ENCODE peak calls at places on chromosomes 13 and 19, in six cellular contexts. U is astrocyte; E is dorsolateral prefrontal cortex; K is AG04450; P is psoas muscle; B is CD8-positive, alpha-beta T cell. A is an unnamed sample.

GRCh38 chr19:49793561-49793840 is 19.6 kb downstream of the FUZ start:
- DNase-seq in U (no peak), E (no peak), K (no peak), P (no peak), B (no peak), A (no peak)

GRCh38 chr13:108915095-108915633 is 285.8 kb downstream of the MYO16 start:
- DNase-seq in U (peak; percentile 22), E (no peak), K (peak; percentile 27), P (no peak), B (no peak), A (no peak)

GRCh38 chr19:29445246-29445645 is 80.5 kb upstream of the VSTM2B start:
- DNase-seq in U (no peak), E (no peak), K (no peak), P (no peak), B (no peak), A (peak; percentile 35)

GRCh38 chr19:7533925-7534480 is 1.5 kb upstream of the PNPLA6 start:
- DNase-seq in U (peak; percentile 77), E (peak; percentile 89), K (peak; percentile 65), P (peak; percentile 95), B (peak; percentile 79), A (peak; percentile 90)

GRCh38 chr13:57546942-57547341 is 84.6 kb upstream of the PCDH17 start:
- DNase-seq in U (no peak), E (no peak), K (no peak), P (no peak), B (no peak), A (no peak)

GRCh38 chr19:3389876-3390361 is 23.5 kb downstream of the NFIC start:
- DNase-seq in U (no peak), E (no peak), K (no peak), P (peak; percentile 82), B (no peak), A (no peak)

GRCh38 chr13:83819611-83820010 is 62.7 kb downstream of the SLITRK1 start:
- DNase-seq in U (peak; percentile 51), E (no peak), K (no peak), P (no peak), B (no peak), A (no peak)

GRCh38 chr19:1811472-1811894 is 593 bp downstream of the ATP8B3 start:
- DNase-seq in U (peak; percentile 34), E (no peak), K (no peak), P (peak; percentile 86), B (peak; percentile 45), A (peak; percentile 85)

GRCh38 chr19:16166417-16166816 is 6.9 kb downstream of the CIB3 start:
- DNase-seq in U (no peak), E (no peak), K (no peak), P (no peak), B (no peak), A (no peak)

GRCh38 chr19:12953456-12954149 is 3.4 kb downstream of the GADD45GIP1 start:
- DNase-seq in U (no peak), E (no peak), K (no peak), P (no peak), B (no peak), A (no peak)

GRCh38 chr13:77386880-77387606 is 60.1 kb upstream of the MYCBP2 start:
- DNase-seq in U (peak; percentile 87), E (no peak), K (no peak), P (peak; percentile 53), B (no peak), A (peak; percentile 73)

GRCh38 chr13:95620498-95621140 is 23.9 kb downstream of the DZIP1 start:
- DNase-seq in U (no peak), E (no peak), K (no peak), P (no peak), B (no peak), A (no peak)

GRCh38 chr13:110070511-110071120 is 236.3 kb downstream of the COL4A1 start:
- DNase-seq in U (peak; percentile 87), E (no peak), K (peak; percentile 24), P (no peak), B (no peak), A (no peak)

GRCh38 chr13:113393572-113394503 is 29.9 kb upstream of the GRTP1 start:
- DNase-seq in U (peak; percentile 20), E (peak; percentile 87), K (peak; percentile 37), P (peak; percentile 91), B (peak; percentile 79), A (peak; percentile 83)

GRCh38 chr13:94558721-94559120 is 37.2 kb downstream of the TGDS start:
- DNase-seq in U (peak; percentile 4), E (no peak), K (no peak), P (no peak), B (no peak), A (no peak)

GRCh38 chr13:59269476-59269875 is 894.3 kb downstream of the DIAPH3 start:
- DNase-seq in U (peak; percentile 97), E (no peak), K (peak; percentile 44), P (no peak), B (no peak), A (no peak)

GRCh38 chr19:29006057-29006735 is 206.8 kb downstream of the UQCRFS1 start:
- DNase-seq in U (no peak), E (no peak), K (no peak), P (no peak), B (no peak), A (no peak)

GRCh38 chr19:38734426-38735256 is 9.6 kb downstream of the CAPN12 start:
- DNase-seq in U (no peak), E (no peak), K (no peak), P (peak; percentile 62), B (peak; percentile 41), A (peak; percentile 77)

GRCh38 chr19:438416-438958 is 22.3 kb downstream of the SHC2 start:
- DNase-seq in U (no peak), E (no peak), K (no peak), P (no peak), B (no peak), A (no peak)

GRCh38 chr13:33258437-33259193 is 26.9 kb downstream of the STARD13 start:
- DNase-seq in U (no peak), E (no peak), K (no peak), P (no peak), B (no peak), A (no peak)

GRCh38 chr13:71871844-71872243 is 4.8 kb upstream of the DACH1 start:
- DNase-seq in U (no peak), E (no peak), K (no peak), P (no peak), B (no peak), A (no peak)

GRCh38 chr19:57655443-57655842 is 13.3 kb upstream of the ZSCAN4 start:
- DNase-seq in U (no peak), E (no peak), K (no peak), P (no peak), B (no peak), A (no peak)

GRCh38 chr19:57653689-57654088 is 15.0 kb upstream of the ZSCAN4 start:
- DNase-seq in U (no peak), E (no peak), K (no peak), P (no peak), B (no peak), A (no peak)

GRCh38 chr19:57648336-57649003 is 15.5 kb downstream of the ZNF211 start:
- DNase-seq in U (no peak), E (no peak), K (no peak), P (no peak), B (no peak), A (no peak)

GRCh38 chr19:57656346-57656745 is 12.4 kb upstream of the ZSCAN4 start:
- DNase-seq in U (no peak), E (no peak), K (no peak), P (no peak), B (no peak), A (no peak)

DNA sequence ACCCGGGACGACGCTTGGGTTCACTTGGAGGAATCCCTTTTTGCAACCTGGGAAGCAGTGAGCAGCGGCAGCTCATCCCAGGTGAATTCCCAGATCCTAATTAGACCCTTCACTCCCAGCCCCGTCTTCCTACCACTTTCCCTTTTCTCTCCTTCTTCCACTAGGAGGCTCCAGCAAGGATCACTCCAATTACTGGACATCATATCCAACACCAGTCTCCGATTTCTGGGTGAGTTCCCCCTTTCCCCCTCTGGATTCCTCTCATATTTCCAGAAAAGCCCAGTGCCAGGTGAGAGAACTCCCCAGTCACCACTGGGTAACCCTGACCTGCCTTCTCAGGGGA is 17.1 kb upstream of the ZSCAN4 start:
- DNase-seq in U (no peak), E (no peak), K (no peak), P (no peak), B (no peak), A (no peak)
- TF ChIP-seq CTCF in U (no peak), E (no peak), K (peak; percentile 12), P (no peak), B (no peak), A (no peak)

GRCh38 chr13:20973886-20974285 is 71.3 kb upstream of the XPO4 start:
- DNase-seq in U (no peak), E (no peak), K (no peak), P (no peak), B (no peak), A (no peak)
- H3K4me3 ChIP-seq in U (no peak overlapping the region), E (no peak overlapping the region), K (no peak overlapping the region), P (no peak overlapping the region), B (no peak overlapping the region), A (no peak overlapping the region)

DNA sequence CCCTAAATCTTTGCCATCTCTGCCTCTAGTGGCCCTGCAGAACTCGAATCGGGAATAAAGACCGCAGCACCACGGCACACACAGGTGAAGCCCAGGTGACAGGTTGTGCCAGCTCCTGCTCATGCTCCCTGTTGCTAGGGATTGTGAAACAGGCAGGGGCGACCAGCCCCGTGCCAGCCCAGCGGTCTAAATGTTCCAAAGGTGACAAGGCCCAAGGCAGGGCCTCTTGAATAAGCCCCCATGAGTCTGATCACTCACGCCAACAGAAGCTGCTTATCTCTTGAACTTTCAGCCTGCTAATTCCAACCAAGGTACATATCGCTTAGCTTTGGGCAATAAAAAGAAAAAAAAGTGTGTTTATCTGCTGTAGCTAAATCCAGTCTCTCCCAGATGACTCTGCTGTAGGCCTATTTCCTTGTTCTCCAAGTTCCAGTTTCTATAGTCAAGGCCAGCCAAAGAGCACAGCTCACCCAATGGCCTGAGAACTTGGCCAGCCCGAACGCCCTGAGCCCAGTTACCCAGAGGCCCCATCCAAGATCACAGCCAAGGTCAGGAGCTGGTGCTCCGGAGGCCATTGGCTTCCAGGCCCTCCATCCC is 191.1 kb upstream of the GPR12 start:
- DNase-seq in U (no peak), E (no peak), K (no peak), P (no peak), B (no peak), A (no peak)
- H3K27ac ChIP-seq in U (no peak overlapping the region), E (no peak overlapping the region), K (no peak overlapping the region), P (no peak overlapping the region), B (no peak overlapping the region), A (peak overlapping the region; percentile 77)

GRCh38 chr13:27868639-27869435 is 51.0 kb upstream of the PDX1 start:
- DNase-seq in U (no peak), E (no peak), K (no peak), P (no peak), B (no peak), A (no peak)

GRCh38 chr13:27869436-27870090 is 50.2 kb upstream of the PDX1 start:
- DNase-seq in U (no peak), E (no peak), K (no peak), P (no peak), B (no peak), A (no peak)
- TF ChIP-seq CTCF in U (no peak), E (no peak), K (no peak), P (no peak), B (peak; percentile 4), A (no peak)

GRCh38 chr13:31227870-31228269 is 28.1 kb downstream of the B3GLCT start:
- DNase-seq in U (no peak), E (no peak), K (no peak), P (no peak), B (no peak), A (no peak)
- H3K4me3 ChIP-seq in U (no peak overlapping the region), E (no peak overlapping the region), K (no peak overlapping the region), P (no peak overlapping the region), B (no peak overlapping the region), A (no peak overlapping the region)

GRCh38 chr19:20039203-20039723 is at the start of gene ZNF682:
- DNase-seq in U (peak; percentile 85), E (peak; percentile 94), K (peak; percentile 82), P (peak; percentile 94), B (peak; percentile 94), A (peak; percentile 96)
- H3K27ac ChIP-seq in U (peak within 1 kb of the TSS; percentile 76), E (peak within 1 kb of the TSS; percentile 64), K (peak within 1 kb of the TSS; percentile 61), P (peak within 1 kb of the TSS; percentile 54), B (peak within 1 kb of the TSS; percentile 68), A (peak within 1 kb of the TSS; percentile 58)